ENCODE peak calls at places on chromosomes 3 and 15, in nine cellular contexts. H is activated CD4-positive, alpha-beta T cell treated with anti-CD3 and anti-CD28 coated beads for 24 hours; G is naive thymus-derived CD4-positive, alpha-beta T cell; B is left cardiac atrium; U is activated CD8-positive, alpha-beta memory T cell treated with anti-CD3 and anti-CD28 coated beads for 24 hours; Q is heart left ventricle; E is GF-D8; K is dorsolateral prefrontal cortex; P is stimulated activated CD4-positive, alpha-beta T cell treated with anti-CD3 and anti-CD28 coated beads, Interleukin-12 subunit alpha, Interleukin-12 subunit beta, amount 100 ng/mL, for 48 hours. R is an unnamed sample.

GRCh38 chr3:184157206-184157605 is 2.0 kb downstream of the DVL3 start:
- DNase-seq in K (no peak), H (no peak), E (no peak), B (no peak), G (no peak), P (no peak), Q (no peak), U (no peak), R (no peak)

GRCh38 chr15:42392309-42393024 is 33.2 kb downstream of the CAPN3 start:
- DNase-seq in B (no peak), K (no peak), Q (no peak), H (no peak), G (no peak), E (no peak), U (no peak), P (no peak), R (no peak)

GRCh38 chr15:75887178-75887577 is 16.5 kb upstream of the FBXO22 start:
- DNase-seq in H (no peak), Q (no peak), B (no peak), U (no peak), E (no peak), G (no peak), P (no peak), K (no peak), R (no peak)

GRCh38 chr3:50817756-50818518 is 143.2 kb downstream of the DOCK3 start:
- DNase-seq in B (no peak), E (no peak), U (no peak), K (no peak), Q (no peak), H (no peak), G (no peak), P (no peak), R (no peak)

GRCh38 chr15:65268411-65268810 is 18.3 kb downstream of the PARP16 start:
- DNase-seq in B (no peak), H (no peak), P (no peak), Q (no peak), K (no peak), E (no peak), G (no peak), U (no peak), R (no peak)

GRCh38 chr3:32009101-32009500 is 27.6 kb downstream of the ZNF860 start:
- DNase-seq in B (no peak), G (no peak), E (no peak), K (no peak), Q (no peak), U (no peak), P (no peak), H (no peak), R (no peak)

GRCh38 chr3:61768284-61769012 is 207.1 kb downstream of the PTPRG start:
- DNase-seq in B (no peak), P (no peak), Q (no peak), U (no peak), K (no peak), E (no peak), G (no peak), H (no peak), R (no peak)

GRCh38 chr3:20096135-20096685 is 56.0 kb downstream of the KAT2B start:
- DNase-seq in Q (no peak), H (no peak), U (no peak), E (no peak), P (no peak), G (no peak), K (no peak), B (no peak), R (no peak)

GRCh38 chr3:131694351-131694750 is 191.6 kb upstream of the MRPL3 start:
- DNase-seq in B (no peak), Q (no peak), K (no peak), P (no peak), E (no peak), G (no peak), H (no peak), U (no peak), R (no peak)

GRCh38 chr3:98741121-98741716 is 21.9 kb upstream of the ST3GAL6 start:
- DNase-seq in K (no peak), Q (no peak), E (no peak), B (no peak), P (no peak), H (no peak), U (no peak), G (no peak), R (no peak)

GRCh38 chr15:68316061-68316804 is 38.7 kb downstream of the FEM1B start:
- DNase-seq in Q (no peak), G (no peak), P (no peak), B (no peak), U (peak; percentile 51), H (no peak), K (peak; percentile 20), E (no peak), R (no peak)

GRCh38 chr15:66145242-66146182 is 108.0 kb downstream of the MEGF11 start:
- DNase-seq in E (peak; percentile 68), B (no peak), P (no peak), K (no peak), H (no peak), U (no peak), Q (no peak), G (no peak), R (no peak)

GRCh38 chr3:190541008-190541407 is 27.1 kb downstream of the IL1RAP start:
- DNase-seq in B (no peak), K (no peak), U (no peak), Q (no peak), H (no peak), P (no peak), G (no peak), E (no peak), R (no peak)

GRCh38 chr3:50314342-50314741 is 8.2 kb downstream of the HYAL2 start:
- DNase-seq in K (no peak), P (no peak), B (no peak), Q (peak; percentile 13), E (no peak), U (no peak), H (no peak), G (no peak), R (no peak)

GRCh38 chr3:59210260-59210659 is 160.4 kb upstream of the CFAP20DC start:
- DNase-seq in U (no peak), Q (no peak), K (no peak), E (no peak), P (no peak), B (no peak), H (no peak), G (no peak), R (no peak)

GRCh38 chr15:82999905-83000671 is 11.4 kb downstream of the C15orf40 start:
- DNase-seq in U (peak; percentile 69), P (no peak), H (no peak), Q (no peak), G (peak; percentile 57), E (peak; percentile 52), B (no peak), K (no peak), R (peak; percentile 32)

GRCh38 chr3:197372076-197372661 is 73.8 kb upstream of the DLG1 start:
- DNase-seq in P (no peak), K (peak; percentile 25), U (no peak), G (no peak), B (no peak), E (no peak), H (no peak), Q (no peak), R (no peak)